ENCODE peak calls at places on chromosomes 5 and 9, in five cellular contexts. One of them, this sample, is unnamed.

GRCh38 chr5:138901716-138902115 is 26.6 kb upstream of the LRRTM2 start:
- DNase-seq in H9: no peak
- DNase-seq in H1: no peak
- DNase-seq in trophoblast cell: no peak
- DNase-seq in mesenchymal stem cell: peak; percentile 55
- DNase-seq in this sample: no peak

GRCh38 chr5:35285435-35285834 is 55.1 kb upstream of the PRLR start:
- DNase-seq in H1: no peak
- DNase-seq in mesenchymal stem cell: no peak
- DNase-seq in trophoblast cell: no peak
- DNase-seq in H9: no peak
- DNase-seq in this sample: no peak

GRCh38 chr5:41747291-41747690 is 122.9 kb downstream of the OXCT1 start:
- DNase-seq in mesenchymal stem cell: peak; percentile 61
- DNase-seq in H1: no peak
- DNase-seq in H9: no peak
- DNase-seq in trophoblast cell: no peak
- DNase-seq in this sample: no peak

GRCh38 chr5:62938927-62939326 is 360.3 kb downstream of the LRRC70 start:
- DNase-seq in trophoblast cell: peak; percentile 16
- DNase-seq in H9: peak; percentile 33
- DNase-seq in mesenchymal stem cell: peak; percentile 2
- DNase-seq in H1: no peak
- DNase-seq in this sample: no peak

GRCh38 chr9:19461135-19461534 is 52.3 kb downstream of the ACER2 start:
- DNase-seq in trophoblast cell: no peak
- DNase-seq in H1: no peak
- DNase-seq in mesenchymal stem cell: no peak
- DNase-seq in H9: no peak
- DNase-seq in this sample: no peak

GRCh38 chr5:177383181-177383580 is 1.1 kb upstream of the SLC34A1 start:
- DNase-seq in mesenchymal stem cell: no peak
- DNase-seq in H9: no peak
- DNase-seq in H1: no peak
- DNase-seq in trophoblast cell: no peak
- DNase-seq in this sample: no peak

GRCh38 chr9:72931897-72932296 is 21.0 kb downstream of the ALDH1A1 start:
- DNase-seq in H9: no peak
- DNase-seq in trophoblast cell: no peak
- DNase-seq in H1: no peak
- DNase-seq in mesenchymal stem cell: no peak
- DNase-seq in this sample: no peak

GRCh38 chr9:121956808-121957207 is 136.3 kb downstream of the TTLL11 start:
- DNase-seq in H9: no peak
- DNase-seq in trophoblast cell: no peak
- DNase-seq in H1: no peak
- DNase-seq in mesenchymal stem cell: no peak
- DNase-seq in this sample: no peak

GRCh38 chr9:127421057-127421456 is 3.1 kb upstream of the ZNF79 start:
- DNase-seq in H1: no peak
- DNase-seq in trophoblast cell: no peak
- DNase-seq in mesenchymal stem cell: no peak
- DNase-seq in H9: no peak
- DNase-seq in this sample: no peak

GRCh38 chr5:122906768-122907167 is 61.4 kb downstream of the SNX24 start:
- DNase-seq in H1: no peak
- DNase-seq in mesenchymal stem cell: peak; percentile 16
- DNase-seq in H9: no peak
- DNase-seq in trophoblast cell: no peak
- DNase-seq in this sample: no peak

GRCh38 chr9:81132318-81132717 is 557.0 kb downstream of the TLE1 start:
- DNase-seq in H1: no peak
- DNase-seq in mesenchymal stem cell: peak; percentile 53
- DNase-seq in trophoblast cell: no peak
- DNase-seq in H9: no peak
- DNase-seq in this sample: no peak

GRCh38 chr9:93670208-93671029 is 94.0 kb downstream of the PHF2 start:
- DNase-seq in trophoblast cell: no peak
- DNase-seq in H9: peak; percentile 19
- DNase-seq in H1: no peak
- DNase-seq in mesenchymal stem cell: peak; percentile 46
- DNase-seq in this sample: no peak

GRCh38 chr5:17378346-17378984 is 119.6 kb upstream of the TAF11L2 start:
- DNase-seq in trophoblast cell: no peak
- DNase-seq in H1: no peak
- DNase-seq in H9: no peak
- DNase-seq in mesenchymal stem cell: peak; percentile 86
- DNase-seq in this sample: no peak

GRCh38 chr9:33289501-33289900 is 815 bp upstream of the NFX1 start:
- DNase-seq in H1: no peak
- DNase-seq in mesenchymal stem cell: no peak
- DNase-seq in trophoblast cell: no peak
- DNase-seq in H9: peak; percentile 25
- DNase-seq in this sample: no peak

GRCh38 chr5:173303878-173304590 is 24.2 kb downstream of the STC2 start:
- DNase-seq in H1: no peak
- DNase-seq in mesenchymal stem cell: peak; percentile 74
- DNase-seq in H9: peak; percentile 89
- DNase-seq in trophoblast cell: no peak
- DNase-seq in this sample: no peak

GRCh38 chr5:178546675-178547033 is 43.5 kb downstream of the COL23A1 start:
- DNase-seq in trophoblast cell: no peak
- DNase-seq in mesenchymal stem cell: no peak
- DNase-seq in H9: no peak
- DNase-seq in H1: no peak
- DNase-seq in this sample: no peak

GRCh38 chr5:38379360-38379827 is 121.0 kb downstream of the EGFLAM start:
- DNase-seq in H9: peak; percentile 35
- DNase-seq in mesenchymal stem cell: no peak
- DNase-seq in H1: no peak
- DNase-seq in trophoblast cell: no peak
- DNase-seq in this sample: peak; percentile 30

GRCh38 chr5:78605611-78606010 is 43.0 kb downstream of the LHFPL2 start:
- DNase-seq in H9: no peak
- DNase-seq in trophoblast cell: no peak
- DNase-seq in mesenchymal stem cell: no peak
- DNase-seq in H1: no peak
- DNase-seq in this sample: no peak

GRCh38 chr9:109990541-109990940 is 210.5 kb downstream of the PALM2AKAP2 start:
- DNase-seq in H9: no peak
- DNase-seq in trophoblast cell: no peak
- DNase-seq in mesenchymal stem cell: no peak
- DNase-seq in H1: no peak
- DNase-seq in this sample: no peak

GRCh38 chr5:56490971-56491468 is 257.9 kb upstream of the ANKRD55 start:
- DNase-seq in trophoblast cell: peak; percentile 70
- DNase-seq in H1: no peak
- DNase-seq in mesenchymal stem cell: peak; percentile 71
- DNase-seq in H9: no peak
- DNase-seq in this sample: no peak

GRCh38 chr9:105063665-105064247 is 135.8 kb upstream of the ABCA1 start:
- DNase-seq in trophoblast cell: peak; percentile 47
- DNase-seq in H1: no peak
- DNase-seq in mesenchymal stem cell: peak; percentile 98
- DNase-seq in H9: no peak
- DNase-seq in this sample: no peak

GRCh38 chr5:39604491-39604890 is 179.7 kb upstream of the DAB2 start:
- DNase-seq in H1: no peak
- DNase-seq in mesenchymal stem cell: peak; percentile 19
- DNase-seq in H9: no peak
- DNase-seq in trophoblast cell: no peak
- DNase-seq in this sample: no peak

GRCh38 chr5:154274828-154275185 is 84.3 kb downstream of the GALNT10 start:
- DNase-seq in H1: no peak
- DNase-seq in H9: no peak
- DNase-seq in mesenchymal stem cell: no peak
- DNase-seq in trophoblast cell: peak; percentile 91
- DNase-seq in this sample: no peak

GRCh38 chr5:111914957-111915356 is 158.0 kb upstream of the NREP start:
- DNase-seq in mesenchymal stem cell: no peak
- DNase-seq in H1: no peak
- DNase-seq in trophoblast cell: peak; percentile 5
- DNase-seq in H9: no peak
- DNase-seq in this sample: no peak

GRCh38 chr5:83965431-83965830 is 244.8 kb upstream of the HAPLN1 start:
- DNase-seq in mesenchymal stem cell: no peak
- DNase-seq in H9: no peak
- DNase-seq in trophoblast cell: no peak
- DNase-seq in H1: no peak
- DNase-seq in this sample: no peak

GRCh38 chr9:75455444-75455921 is 367.2 kb downstream of the OSTF1 start:
- DNase-seq in trophoblast cell: no peak
- DNase-seq in H1: no peak
- DNase-seq in mesenchymal stem cell: no peak
- DNase-seq in H9: no peak
- DNase-seq in this sample: no peak

GRCh38 chr5:154611341-154611767 is 133.3 kb upstream of the HAND1 start:
- DNase-seq in H1: no peak
- DNase-seq in H9: no peak
- DNase-seq in mesenchymal stem cell: peak; percentile 29
- DNase-seq in trophoblast cell: no peak
- DNase-seq in this sample: no peak

GRCh38 chr5:178449163-178450060 is 140.8 kb downstream of the COL23A1 start:
- DNase-seq in mesenchymal stem cell: no peak
- DNase-seq in trophoblast cell: no peak
- DNase-seq in H1: no peak
- DNase-seq in H9: no peak
- DNase-seq in this sample: no peak

GRCh38 chr9:84754896-84755295 is 85.4 kb downstream of the NTRK2 start:
- DNase-seq in trophoblast cell: no peak
- DNase-seq in H9: no peak
- DNase-seq in H1: no peak
- DNase-seq in mesenchymal stem cell: peak; percentile 6
- DNase-seq in this sample: no peak

GRCh38 chr9:134161647-134162046 is 2.7 kb downstream of the RNU6ATAC start:
- DNase-seq in trophoblast cell: no peak
- DNase-seq in mesenchymal stem cell: no peak
- DNase-seq in H9: no peak
- DNase-seq in H1: no peak
- DNase-seq in this sample: no peak

GRCh38 chr9:134158753-134159392 is 5.5 kb downstream of the RNU6ATAC start:
- DNase-seq in H1: no peak
- DNase-seq in mesenchymal stem cell: no peak
- DNase-seq in trophoblast cell: no peak
- DNase-seq in H9: no peak
- DNase-seq in this sample: no peak

GRCh38 chr9:134158242-134158641 is 6.1 kb downstream of the RNU6ATAC start:
- DNase-seq in H9: no peak
- DNase-seq in trophoblast cell: no peak
- DNase-seq in H1: no peak
- DNase-seq in mesenchymal stem cell: no peak
- DNase-seq in this sample: no peak

GRCh38 chr9:134157378-134157885 is 6.9 kb downstream of the RNU6ATAC start:
- DNase-seq in H1: no peak
- DNase-seq in trophoblast cell: no peak
- DNase-seq in H9: no peak
- DNase-seq in mesenchymal stem cell: no peak
- DNase-seq in this sample: no peak

GRCh38 chr9:134159566-134160245 is 4.7 kb downstream of the RNU6ATAC start:
- DNase-seq in mesenchymal stem cell: no peak
- DNase-seq in trophoblast cell: no peak
- DNase-seq in H1: no peak
- DNase-seq in H9: no peak
- DNase-seq in this sample: no peak
- H3K27ac ChIP-seq in mesenchymal stem cell: no peak overlapping the region
- H3K27ac ChIP-seq in trophoblast cell: no peak overlapping the region
- H3K27ac ChIP-seq in H1: no peak overlapping the region
- H3K27ac ChIP-seq in H9: no peak overlapping the region
- H3K27ac ChIP-seq in this sample: no peak overlapping the region

DNA sequence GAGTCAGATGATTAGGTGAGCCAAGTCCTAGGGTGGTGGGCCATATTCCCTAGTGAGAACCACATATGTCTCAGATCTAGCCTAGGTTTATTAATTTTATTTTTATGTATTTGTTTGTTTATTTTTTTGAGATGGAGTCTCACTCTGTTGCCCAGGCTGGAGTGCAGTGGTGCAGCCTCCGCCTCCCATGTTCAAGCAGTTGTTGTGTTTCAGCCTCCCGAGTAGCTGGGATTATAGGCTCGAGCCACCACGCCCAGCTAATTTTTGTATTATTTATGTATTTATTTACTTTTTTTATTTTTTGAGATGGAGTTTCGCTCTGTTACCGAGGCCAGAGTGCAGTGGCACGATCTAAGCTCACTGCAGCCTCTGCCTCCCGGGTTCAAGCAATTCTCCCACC is 36.0 kb downstream of the NUP188 start:
- DNase-seq in H9: no peak
- DNase-seq in H1: no peak
- DNase-seq in trophoblast cell: no peak
- DNase-seq in mesenchymal stem cell: no peak
- DNase-seq in this sample: no peak
- H2BK12ac ChIP-seq in H9: no peak overlapping the region
- H2BK12ac ChIP-seq in H1: no peak overlapping the region
- H2BK12ac ChIP-seq in trophoblast cell: no peak overlapping the region
- H2BK12ac ChIP-seq in mesenchymal stem cell: no peak overlapping the region
- H2BK12ac ChIP-seq in this sample: no peak overlapping the region

DNA sequence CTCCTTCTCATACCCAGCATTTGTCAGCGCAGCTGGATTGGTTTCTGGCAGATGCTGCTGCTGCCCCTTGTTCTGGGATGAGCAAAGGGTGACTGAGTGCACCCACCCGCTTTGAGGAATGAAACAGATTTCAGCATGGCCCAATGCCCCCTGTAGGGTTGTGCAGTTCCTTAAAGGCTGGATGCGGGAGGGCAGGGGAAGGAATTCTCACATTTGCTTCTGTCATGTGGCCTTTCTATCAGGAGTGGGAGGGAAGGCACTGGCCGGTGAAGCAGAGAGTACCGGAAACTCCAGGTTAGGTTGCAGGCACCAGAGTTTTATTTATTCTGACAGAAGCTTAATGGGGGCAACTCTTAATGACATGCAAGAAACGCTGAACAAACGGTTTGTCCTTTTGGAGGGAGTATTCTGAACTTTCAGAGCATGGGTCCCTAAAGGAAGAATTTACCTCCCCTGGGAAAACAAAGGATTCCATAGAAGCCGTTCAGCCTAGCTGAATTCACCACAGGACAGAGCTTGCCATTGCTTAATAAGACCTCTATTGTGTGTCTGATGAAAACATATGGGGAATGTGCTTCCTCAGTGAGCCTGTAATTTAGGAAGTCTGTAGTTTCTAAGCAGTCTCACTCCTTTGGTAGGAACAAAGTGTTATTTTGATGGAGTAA is 44.1 kb upstream of the EQTN start:
- DNase-seq in mesenchymal stem cell: no peak
- DNase-seq in H1: no peak
- DNase-seq in trophoblast cell: no peak
- DNase-seq in H9: no peak
- DNase-seq in this sample: peak; percentile 64
- H3K27ac ChIP-seq in mesenchymal stem cell: no peak overlapping the region
- H3K27ac ChIP-seq in H1: no peak overlapping the region
- H3K27ac ChIP-seq in trophoblast cell: no peak overlapping the region
- H3K27ac ChIP-seq in H9: no peak overlapping the region
- H3K27ac ChIP-seq in this sample: peak overlapping the region; percentile 96

DNA sequence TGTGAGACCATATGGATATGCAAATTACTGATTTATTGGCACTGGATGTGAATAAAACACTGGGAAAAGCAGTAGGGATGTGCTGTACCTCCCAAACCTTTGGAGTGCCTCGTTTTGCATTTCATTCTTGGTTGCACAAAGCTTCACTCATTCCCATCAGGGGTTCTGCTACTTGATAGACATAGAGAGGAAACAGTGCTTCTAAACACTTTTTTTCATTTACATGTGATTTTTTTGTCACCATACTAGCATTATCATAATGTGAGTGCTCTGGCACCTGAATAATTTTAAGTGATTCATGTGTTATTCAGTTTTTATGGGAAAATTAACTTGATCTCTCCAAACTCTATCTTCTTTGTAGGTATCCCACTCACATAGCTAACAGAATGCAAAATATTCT is 491.5 kb upstream of the COX7C start:
- DNase-seq in H9: no peak
- DNase-seq in mesenchymal stem cell: no peak
- DNase-seq in H1: no peak
- DNase-seq in trophoblast cell: no peak
- DNase-seq in this sample: no peak
- H2BK12ac ChIP-seq in H9: no peak overlapping the region
- H2BK12ac ChIP-seq in mesenchymal stem cell: no peak overlapping the region
- H2BK12ac ChIP-seq in H1: no peak overlapping the region
- H2BK12ac ChIP-seq in trophoblast cell: no peak overlapping the region
- H2BK12ac ChIP-seq in this sample: no peak overlapping the region

This sample was measured in neuronal stem cell.